ENCODE peak calls at places on chromosomes 4 and X, in eight cellular contexts. One of them, this sample, is unnamed.

GRCh38 chrX:39012561-39013209 is 211.4 kb downstream of the MID1IP1 start:
- DNase-seq in HT1080: no peak
- DNase-seq in GM23248: peak; percentile 60
- DNase-seq in CD8-positive, alpha-beta T cell: no peak
- DNase-seq in mucosa of gallbladder: no peak
- DNase-seq in transverse colon: no peak
- DNase-seq in A172: no peak
- DNase-seq in hypothalamus: no peak
- DNase-seq in this sample: no peak

GRCh38 chr4:25523405-25523804 is 132.2 kb upstream of the SLC34A2 start:
- DNase-seq in transverse colon: no peak
- DNase-seq in HT1080: no peak
- DNase-seq in A172: no peak
- DNase-seq in GM23248: peak; percentile 29
- DNase-seq in mucosa of gallbladder: peak; percentile 81
- DNase-seq in hypothalamus: no peak
- DNase-seq in CD8-positive, alpha-beta T cell: no peak
- DNase-seq in this sample: no peak

GRCh38 chrX:67780694-67781109 is 236.9 kb downstream of the AR start:
- DNase-seq in hypothalamus: peak; percentile 3
- DNase-seq in A172: peak; percentile 83
- DNase-seq in mucosa of gallbladder: peak; percentile 53
- DNase-seq in GM23248: peak; percentile 92
- DNase-seq in HT1080: peak; percentile 94
- DNase-seq in CD8-positive, alpha-beta T cell: no peak
- DNase-seq in transverse colon: peak; percentile 27
- DNase-seq in this sample: peak; percentile 55

GRCh38 chrX:12974797-12975669 is at the start of gene TMSB4X:
- DNase-seq in CD8-positive, alpha-beta T cell: peak; percentile 79
- DNase-seq in hypothalamus: peak; percentile 69
- DNase-seq in mucosa of gallbladder: peak; percentile 87
- DNase-seq in A172: peak; percentile 81
- DNase-seq in transverse colon: peak; percentile 89
- DNase-seq in HT1080: no peak
- DNase-seq in GM23248: peak; percentile 88
- DNase-seq in this sample: peak; percentile 85

GRCh38 chr4:22122062-22122461 is 173.5 kb upstream of the KCNIP4 start:
- DNase-seq in transverse colon: no peak
- DNase-seq in HT1080: no peak
- DNase-seq in CD8-positive, alpha-beta T cell: no peak
- DNase-seq in A172: no peak
- DNase-seq in mucosa of gallbladder: no peak
- DNase-seq in GM23248: no peak
- DNase-seq in hypothalamus: no peak
- DNase-seq in this sample: no peak

GRCh38 chr4:90120037-90120436 is 7.2 kb upstream of the CCSER1 start:
- DNase-seq in CD8-positive, alpha-beta T cell: no peak
- DNase-seq in transverse colon: no peak
- DNase-seq in A172: no peak
- DNase-seq in mucosa of gallbladder: no peak
- DNase-seq in GM23248: no peak
- DNase-seq in hypothalamus: no peak
- DNase-seq in HT1080: no peak
- DNase-seq in this sample: no peak

GRCh38 chr4:185811509-185812364 is at the start of gene SORBS2:
- DNase-seq in GM23248: peak; percentile 6
- DNase-seq in A172: peak; percentile 5
- DNase-seq in mucosa of gallbladder: peak; percentile 62
- DNase-seq in hypothalamus: peak; percentile 3
- DNase-seq in CD8-positive, alpha-beta T cell: no peak
- DNase-seq in HT1080: peak; percentile 49
- DNase-seq in transverse colon: peak; percentile 74
- DNase-seq in this sample: no peak

GRCh38 chrX:63920875-63921274 is 135.9 kb upstream of the ARHGEF9 start:
- DNase-seq in HT1080: no peak
- DNase-seq in A172: no peak
- DNase-seq in hypothalamus: no peak
- DNase-seq in CD8-positive, alpha-beta T cell: no peak
- DNase-seq in mucosa of gallbladder: no peak
- DNase-seq in transverse colon: no peak
- DNase-seq in GM23248: no peak
- DNase-seq in this sample: no peak

GRCh38 chrX:139077303-139078131 is 366.0 kb upstream of the FGF13 start:
- DNase-seq in hypothalamus: no peak
- DNase-seq in transverse colon: no peak
- DNase-seq in mucosa of gallbladder: no peak
- DNase-seq in CD8-positive, alpha-beta T cell: no peak
- DNase-seq in A172: peak; percentile 22
- DNase-seq in HT1080: peak; percentile 81
- DNase-seq in GM23248: peak; percentile 82
- DNase-seq in this sample: no peak

GRCh38 chrX:80648023-80648422 is 161.7 kb downstream of the BRWD3 start:
- DNase-seq in CD8-positive, alpha-beta T cell: no peak
- DNase-seq in GM23248: peak; percentile 14
- DNase-seq in transverse colon: no peak
- DNase-seq in hypothalamus: no peak
- DNase-seq in mucosa of gallbladder: no peak
- DNase-seq in A172: no peak
- DNase-seq in HT1080: no peak
- DNase-seq in this sample: no peak